ENCODE peak calls at places on chromosomes 2 and 18, in ten cellular contexts. G is GM10248; W is GOT3; V is T-helper 1 cell; F is activated gamma-delta T cell treated with Interleukin-2 at 50 U/mL for 16 hours; Z is RKO; M is AML-193; S is GM12891; O is activated T-cell treated with anti-CD3 and anti-CD28 coated beads for 1 hour; D is CD4-positive, CD25-positive, alpha-beta regulatory T cell. K is an unnamed sample.

GRCh38 chr18:58417752-58418151 is 211.1 kb downstream of the ALPK2 start:
- DNase-seq in W (no peak), V (no peak), G (no peak), M (no peak), F (no peak), D (no peak), Z (no peak), O (no peak), S (no peak), K (no peak)

GRCh38 chr2:176653856-176654443 is 384.7 kb downstream of the MTX2 start:
- DNase-seq in G (no peak), W (peak), V (no peak), Z (peak), D (no peak), O (no peak), F (no peak), M (peak), S (no peak), K (peak)

GRCh38 chr2:10414591-10414990 is 33.5 kb downstream of the ODC1 start:
- DNase-seq in V (no peak), F (no peak), G (no peak), W (no peak), O (no peak), D (no peak), M (no peak), Z (no peak), S (no peak), K (no peak)

GRCh38 chr2:86477349-86477748 is 36.2 kb downstream of the KDM3A start:
- DNase-seq in W (no peak), S (no peak), V (no peak), G (no peak), M (no peak), D (no peak), Z (no peak), F (no peak), O (no peak), K (no peak)

GRCh38 chr2:181594322-181594721 is 62.6 kb downstream of the CERKL start:
- DNase-seq in M (no peak), G (no peak), F (no peak), S (no peak), D (no peak), O (no peak), V (no peak), Z (no peak), W (no peak), K (no peak)

GRCh38 chr2:170047331-170048065 is 130.4 kb upstream of the MYO3B start:
- DNase-seq in O (no peak), W (no peak), Z (no peak), S (no peak), F (no peak), M (no peak), V (no peak), D (no peak), G (no peak), K (no peak)

GRCh38 chr2:11022064-11022463 is 110.3 kb downstream of the KCNF1 start:
- DNase-seq in F (no peak), Z (no peak), D (no peak), V (no peak), S (no peak), G (no peak), M (no peak), W (no peak), O (no peak), K (no peak)

GRCh38 chr2:98608962-98609604 is 694 bp downstream of the UNC50 start:
- DNase-seq in G (no peak), W (no peak), Z (peak), S (no peak), V (no peak), O (no peak), D (no peak), M (no peak), F (no peak), K (no peak)

GRCh38 chr18:8142131-8142711 is 467.0 kb upstream of the RAB12 start:
- DNase-seq in M (no peak), G (no peak), Z (peak), F (no peak), O (no peak), S (no peak), D (no peak), V (no peak), W (no peak), K (no peak)

GRCh38 chr2:190997516-190998113 is 16.4 kb downstream of the STAT1 start:
- DNase-seq in M (no peak), S (no peak), W (no peak), D (no peak), V (no peak), F (no peak), Z (no peak), G (no peak), O (no peak), K (no peak)